ENCODE peak calls at places on chromosomes 4 and X, in four cellular contexts. H, W, I and X are unnamed samples.

GRCh38 chr4:139665690-139666529 is at the start of gene MGST2:
- DNase-seq in H (peak), W (peak), I (peak), X (peak)

GRCh38 chr4:97013309-97014106 is 1129.8 kb downstream of the STPG2 start:
- DNase-seq in W (no peak), H (no peak), I (no peak), X (no peak)

GRCh38 chr4:186144596-186145569 is 40.4 kb downstream of the FAM149A start:
- DNase-seq in W (no peak), I (peak), H (peak), X (peak)

GRCh38 chr4:48334900-48335384 is 6.4 kb upstream of the SLAIN2 start:
- DNase-seq in I (no peak), W (no peak), H (no peak), X (no peak)

GRCh38 chr4:165106518-165106917 is 6.1 kb downstream of the TMEM192 start:
- DNase-seq in W (no peak), H (no peak), I (no peak), X (no peak)

GRCh38 chr4:39044947-39045734 is 12.9 kb upstream of the TMEM156 start:
- DNase-seq in W (peak), H (no peak), I (no peak), X (peak)

GRCh38 chr4:161604516-161605300 is 559.1 kb downstream of the FSTL5 start:
- DNase-seq in W (no peak), H (peak), I (no peak), X (no peak)

GRCh38 chrX:136214551-136214950 is 36.6 kb downstream of the MAP7D3 start:
- DNase-seq in H (no peak), I (no peak), W (no peak), X (no peak)

GRCh38 chr4:15893967-15894366 is 44.6 kb downstream of the FGFBP1 start:
- DNase-seq in I (no peak), W (no peak), H (no peak), X (no peak)

GRCh38 chr4:16031554-16032381 is 52.1 kb downstream of the PROM1 start:
- DNase-seq in W (no peak), H (no peak), I (no peak), X (no peak)

GRCh38 chr4:3713817-3714641 is 52.2 kb upstream of the ADRA2C start:
- DNase-seq in H (no peak), I (no peak), W (no peak), X (no peak)

GRCh38 chr4:185834088-185834487 is 22.1 kb upstream of the SORBS2 start:
- DNase-seq in H (no peak), I (no peak), W (no peak), X (no peak)

GRCh38 chr4:14069871-14070270 is 442.3 kb upstream of the BOD1L1 start:
- DNase-seq in W (no peak), H (no peak), I (no peak), X (no peak)

GRCh38 chr4:1477045-1477905 is 71.0 kb upstream of the NKX1-1 start:
- DNase-seq in I (peak), H (no peak), W (no peak), X (no peak)

GRCh38 chrX:76428243-76429130 is 977 bp downstream of the MAGEE1 start:
- DNase-seq in W (peak), H (no peak), I (peak), X (peak)

GRCh38 chr4:155526452-155527169 is 140.0 kb upstream of the GUCY1A1 start:
- DNase-seq in W (no peak), H (no peak), I (no peak), X (no peak)

GRCh38 chr4:155530290-155530689 is 136.4 kb upstream of the GUCY1A1 start:
- DNase-seq in H (no peak), W (no peak), I (no peak), X (no peak)

GRCh38 chr4:155530857-155531256 is 135.8 kb upstream of the GUCY1A1 start:
- DNase-seq in W (no peak), I (no peak), H (no peak), X (no peak)

GRCh38 chr4:155529761-155530160 is 136.9 kb upstream of the GUCY1A1 start:
- DNase-seq in W (no peak), H (no peak), I (no peak), X (no peak)

DNA sequence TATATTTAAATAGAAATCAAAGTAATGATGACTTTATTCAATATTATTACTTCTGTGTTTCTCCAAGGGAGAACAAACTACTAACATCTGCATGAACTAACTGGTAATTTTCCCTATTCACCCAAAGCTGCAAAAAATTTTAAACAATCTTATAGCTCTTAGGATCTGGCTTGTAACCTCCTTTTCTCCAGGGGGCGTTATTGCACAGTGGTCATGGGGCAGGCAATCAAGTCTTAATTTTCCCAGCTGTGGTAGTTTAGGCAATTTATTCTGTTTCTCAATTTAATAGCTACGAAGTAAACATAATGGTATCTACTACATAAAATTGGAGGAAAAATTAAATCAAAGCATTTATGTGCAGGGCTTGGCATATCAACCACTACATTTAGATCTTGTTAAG is 137.5 kb upstream of the GUCY1A1 start:
- DNase-seq in H (peak), I (no peak), W (no peak), X (peak)
- TF ChIP-seq CTCF in H (peak), I (peak), W (no peak), X (peak)

DNA sequence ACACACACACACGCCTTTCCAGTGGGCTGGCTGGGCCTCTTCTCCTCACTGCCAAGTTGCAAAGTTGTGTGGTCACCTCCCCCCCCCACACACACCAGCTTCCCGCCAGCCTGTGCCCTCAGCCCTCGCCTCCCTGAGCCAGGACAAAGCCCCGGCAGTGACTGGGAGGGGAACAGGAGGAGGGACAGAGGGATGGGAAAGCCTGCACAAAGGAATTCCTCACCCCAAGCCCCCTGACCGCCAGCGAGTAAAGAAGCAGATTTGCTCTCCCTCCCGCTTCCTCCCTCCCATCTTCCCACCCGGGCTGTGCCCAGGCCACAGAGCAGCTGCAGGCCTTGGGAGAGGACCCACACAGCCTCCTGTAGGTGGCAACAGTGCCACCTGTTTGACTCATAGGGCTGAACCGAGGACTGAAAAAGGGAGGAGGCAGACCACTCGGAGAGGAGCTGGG is at the start of gene GDPD2:
- DNase-seq in H (no peak), W (no peak), I (peak), X (peak)
- TF ChIP-seq CTCF in H (no peak), W (no peak), I (no peak), X (no peak)

DNA sequence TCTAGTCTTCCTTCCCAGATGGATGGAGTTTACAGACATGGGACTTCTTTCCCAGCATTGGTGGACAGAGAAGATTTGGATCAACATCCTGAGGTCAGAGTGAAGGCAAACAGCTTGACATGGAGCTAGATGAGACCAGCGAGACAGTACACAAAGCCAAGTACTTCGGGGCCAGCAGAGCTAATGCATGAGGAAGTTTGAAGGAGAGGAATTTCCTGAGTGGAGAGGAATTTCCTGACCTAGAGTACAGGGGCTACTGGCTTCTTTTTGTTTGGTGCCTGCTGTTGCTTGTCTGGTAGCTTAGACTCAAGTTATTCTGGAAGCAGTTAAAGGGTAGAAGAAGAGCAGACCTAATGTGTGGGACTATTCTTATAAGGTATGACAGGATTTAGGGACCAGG is 69.1 kb upstream of the EOLA2 start:
- DNase-seq in W (no peak), H (no peak), I (no peak), X (no peak)
- TF ChIP-seq CTCF in W (no peak), H (no peak), I (no peak), X (no peak)

GRCh38 chrX:41921492-41922124 is 1.7 kb downstream of the CASK start:
- DNase-seq in I (no peak), H (peak), W (no peak), X (no peak)

GRCh38 chrX:41923925-41924693 is 755 bp upstream of the CASK start:
- DNase-seq in I (no peak), W (peak), H (peak), X (peak)

GRCh38 chrX:41923257-41923924 is at the start of gene CASK:
- DNase-seq in I (peak), W (peak), H (peak), X (peak)

GRCh38 chrX:41922125-41922521 is 1.2 kb downstream of the CASK start:
- DNase-seq in I (no peak), H (no peak), W (peak), X (peak)

DNA sequence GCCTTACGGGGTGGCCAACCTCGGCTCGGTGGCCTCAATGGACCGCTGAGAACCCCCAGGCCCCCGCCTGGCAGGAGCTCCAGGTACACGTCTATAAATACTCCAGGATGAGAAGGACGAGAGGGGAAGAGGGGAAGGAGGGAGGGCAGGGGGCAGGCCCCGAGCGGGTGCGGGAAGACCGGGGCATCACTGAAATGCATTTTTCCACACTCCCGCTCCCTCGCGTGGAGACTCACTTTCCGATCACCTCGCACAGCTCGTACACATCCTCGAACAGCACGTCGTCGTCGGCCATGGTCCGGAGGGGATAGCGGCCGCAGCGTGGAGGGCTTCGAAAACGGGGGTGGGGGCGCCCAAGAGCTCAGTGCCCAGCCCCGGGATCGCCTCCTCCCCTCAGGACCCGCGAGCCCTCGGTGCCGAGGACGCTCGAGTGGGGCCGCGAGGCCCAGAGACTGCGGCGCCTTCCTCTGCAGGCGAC is 621 bp downstream of the CASK start:
- DNase-seq in I (no peak), W (no peak), H (no peak), X (peak)
- TF ChIP-seq CTCF in I (no peak), W (no peak), H (peak), X (no peak)

GRCh38 chrX:49762175-49762704 is 66.5 kb upstream of the PAGE1 start:
- DNase-seq in H (no peak), I (no peak), W (no peak), X (no peak)

GRCh38 chrX:49767231-49767630 is 61.9 kb upstream of the PAGE4 start:
- DNase-seq in I (no peak), H (no peak), W (no peak), X (no peak)

GRCh38 chrX:49756692-49757091 is 60.9 kb upstream of the PAGE1 start:
- DNase-seq in I (no peak), W (no peak), H (no peak), X (no peak)

GRCh38 chrX:49760288-49760885 is 64.6 kb upstream of the PAGE1 start:
- DNase-seq in W (no peak), I (no peak), H (no peak), X (no peak)

DNA sequence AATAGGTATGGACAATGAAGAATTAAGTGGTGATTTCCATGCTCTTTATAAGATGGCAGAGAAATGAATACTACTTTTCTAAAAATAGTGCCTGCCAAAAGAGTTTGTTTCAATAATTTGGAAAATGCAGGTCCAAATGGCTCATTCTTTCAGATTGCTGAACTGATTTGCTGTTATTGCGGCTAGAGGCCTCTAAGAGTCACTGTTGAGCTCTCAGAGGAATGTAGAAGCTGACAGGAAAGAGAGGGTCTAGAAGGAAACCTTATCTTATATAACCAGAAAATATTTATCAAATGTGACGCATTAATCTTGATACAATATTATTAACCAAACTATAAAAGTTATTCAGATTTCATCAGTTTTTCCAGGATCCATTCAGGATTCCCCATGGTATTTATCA is 65.7 kb upstream of the PAGE1 start:
- DNase-seq in H (peak), W (peak), I (no peak), X (peak)
- TF ChIP-seq CTCF in H (peak), W (peak), I (peak), X (no peak)

GRCh38 chr4:99683913-99684312 is 26.3 kb upstream of the C4orf54 start:
- DNase-seq in H (no peak), I (no peak), W (no peak), X (no peak)

GRCh38 chr4:99677161-99677560 is 19.5 kb upstream of the C4orf54 start:
- DNase-seq in W (no peak), I (no peak), H (no peak), X (no peak)

GRCh38 chr4:99679976-99680375 is 22.3 kb upstream of the C4orf54 start:
- DNase-seq in H (no peak), I (no peak), W (no peak), X (no peak)

DNA sequence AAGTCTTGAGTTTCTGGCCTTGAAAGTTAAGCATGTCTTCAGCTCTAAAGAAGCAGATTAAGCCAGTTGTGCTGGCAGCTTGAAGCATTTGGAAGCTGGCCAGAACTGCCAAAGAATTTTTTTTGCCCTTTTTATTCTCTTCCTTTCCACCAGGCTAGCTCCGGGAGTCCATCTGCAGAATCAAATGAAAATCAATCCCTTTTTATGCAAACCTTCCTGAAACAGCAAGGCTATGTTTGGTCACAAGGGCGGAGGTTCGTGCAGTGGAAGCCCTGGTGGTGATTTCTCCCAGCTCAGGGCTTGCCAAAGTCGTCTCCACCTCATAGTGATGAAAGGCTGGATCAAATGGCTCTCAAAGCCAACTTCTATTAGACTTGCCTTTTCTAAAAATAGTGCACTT is 21.6 kb upstream of the C4orf54 start:
- DNase-seq in W (no peak), H (no peak), I (no peak), X (no peak)
- TF ChIP-seq CTCF in W (no peak), H (no peak), I (no peak), X (no peak)

GRCh38 chr4:99201687-99202086 is 17.4 kb downstream of the ADH6 start:
- DNase-seq in I (no peak), H (no peak), W (no peak), X (no peak)
- TF ChIP-seq CTCF in I (no peak), H (no peak), W (no peak), X (no peak)

DNA sequence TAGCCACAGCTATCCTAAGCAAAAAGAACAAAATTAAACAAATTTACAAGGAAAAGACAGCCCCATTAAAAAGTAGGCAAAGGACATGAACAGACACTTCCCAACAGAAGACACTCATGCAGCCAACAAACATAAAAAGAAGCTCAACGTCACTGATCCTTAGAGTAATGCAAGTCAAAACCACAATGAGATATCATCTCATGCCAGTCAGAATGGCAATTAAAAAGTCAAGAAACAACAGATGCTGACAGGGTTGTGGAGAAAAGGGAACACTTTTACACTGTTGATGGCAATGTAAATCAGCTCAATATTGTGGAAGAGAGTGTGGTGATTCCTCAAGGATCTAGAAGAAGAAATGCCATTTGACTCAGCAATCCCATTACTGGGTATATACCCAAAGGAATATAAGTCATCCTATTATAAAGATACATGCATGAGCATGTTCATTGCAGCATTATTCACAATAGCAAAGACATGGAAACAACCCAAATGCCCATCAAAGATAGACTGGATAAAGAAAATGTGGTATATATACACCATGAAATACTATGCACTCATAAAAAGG is 163.0 kb upstream of the TET2 start:
- DNase-seq in W (no peak), I (no peak), H (no peak), X (no peak)
- TF ChIP-seq CTCF in W (no peak), I (no peak), H (no peak), X (no peak)

DNA sequence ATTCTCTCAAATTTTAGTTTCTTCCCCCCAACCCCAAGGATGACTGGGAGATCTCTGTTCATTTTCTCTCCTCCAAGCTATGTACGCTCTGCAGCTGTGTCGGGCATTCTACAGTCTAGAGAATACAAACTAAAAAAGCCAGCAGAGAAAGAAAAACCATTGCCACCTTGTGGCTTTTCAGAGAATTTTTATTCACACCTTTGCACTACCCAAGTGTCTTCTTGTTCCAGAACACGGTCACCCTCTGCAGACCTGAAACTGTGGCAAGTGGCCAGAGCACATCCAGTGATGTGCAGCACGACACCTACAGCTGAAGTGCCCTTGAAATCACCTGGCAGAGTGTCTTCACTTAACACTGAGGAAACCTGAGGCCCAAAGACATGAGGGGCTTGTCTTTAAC is 68.6 kb downstream of the CHST7 start:
- DNase-seq in I (no peak), H (no peak), W (no peak), X (no peak)
- TF ChIP-seq CTCF in I (peak), H (peak), W (peak), X (peak)

DNA sequence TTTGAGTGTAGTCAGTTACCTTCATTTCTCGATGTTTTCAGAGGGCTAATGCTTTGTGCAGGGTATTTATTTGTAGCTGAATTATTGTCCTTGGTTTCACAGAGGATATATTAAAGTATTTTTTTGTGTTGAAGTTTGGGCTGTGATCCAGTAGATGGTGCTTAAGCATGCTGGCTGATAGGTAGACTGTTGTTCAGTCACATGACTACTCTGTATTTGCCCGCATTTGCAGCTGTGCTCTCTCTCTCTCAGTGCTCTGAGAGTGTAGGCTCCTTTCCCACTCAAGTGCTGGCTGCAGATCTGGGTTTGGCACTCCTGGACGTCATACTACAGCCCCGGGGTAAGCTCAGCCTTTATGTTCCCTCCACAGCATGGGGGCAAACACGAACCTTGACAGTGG is 21.7 kb downstream of the RAB40AL start:
- DNase-seq in W (no peak), H (no peak), I (no peak), X (no peak)
- TF ChIP-seq CTCF in W (no peak), H (no peak), I (no peak), X (no peak)